ENCODE peak calls at places on chromosomes 12 and 14, in five cellular contexts. One of them, this sample, is unnamed.

GRCh38 chr12:77133566-77133965 is 68.2 kb upstream of the E2F7 start:
- DNase-seq in transverse colon: peak
- DNase-seq in A549: peak
- DNase-seq in spleen: no peak
- DNase-seq in stomach: peak
- DNase-seq in this sample: no peak

GRCh38 chr14:86221755-86222154 is 691.8 kb downstream of the FLRT2 start:
- DNase-seq in transverse colon: no peak
- DNase-seq in A549: no peak
- DNase-seq in spleen: no peak
- DNase-seq in stomach: no peak
- DNase-seq in this sample: no peak

GRCh38 chr12:30696486-30696885 is 817 bp upstream of the IPO8 start:
- DNase-seq in transverse colon: no peak
- DNase-seq in A549: no peak
- DNase-seq in spleen: peak
- DNase-seq in stomach: no peak
- DNase-seq in this sample: no peak

GRCh38 chr12:112841891-112842290 is 50.3 kb downstream of the RPH3A start:
- DNase-seq in transverse colon: no peak
- DNase-seq in A549: peak
- DNase-seq in spleen: no peak
- DNase-seq in stomach: no peak
- DNase-seq in this sample: peak

GRCh38 chr14:58638231-58639205 is 756 bp downstream of the DACT1 start:
- DNase-seq in transverse colon: peak
- DNase-seq in A549: peak
- DNase-seq in spleen: peak
- DNase-seq in stomach: no peak
- DNase-seq in this sample: no peak

GRCh38 chr14:78127233-78127632 is 42.9 kb upstream of the NRXN3 start:
- DNase-seq in transverse colon: no peak
- DNase-seq in A549: no peak
- DNase-seq in spleen: no peak
- DNase-seq in stomach: no peak
- DNase-seq in this sample: no peak

GRCh38 chr12:78271546-78271945 is 440.9 kb downstream of the NAV3 start:
- DNase-seq in transverse colon: no peak
- DNase-seq in A549: no peak
- DNase-seq in spleen: no peak
- DNase-seq in stomach: no peak
- DNase-seq in this sample: no peak

GRCh38 chr14:32201816-32202467 is at the start of gene RNU6-7:
- DNase-seq in transverse colon: peak
- DNase-seq in A549: peak
- DNase-seq in spleen: peak
- DNase-seq in stomach: no peak
- DNase-seq in this sample: no peak

GRCh38 chr12:123487428-123487827 is 29.5 kb downstream of the SNRNP35 start:
- DNase-seq in transverse colon: no peak
- DNase-seq in A549: no peak
- DNase-seq in spleen: no peak
- DNase-seq in stomach: no peak
- DNase-seq in this sample: no peak
- TF ChIP-seq POLR2A in transverse colon: no peak
- TF ChIP-seq POLR2A in A549: no peak
- TF ChIP-seq POLR2A in spleen: no peak
- TF ChIP-seq POLR2A in stomach: no peak
- TF ChIP-seq POLR2A in this sample: no peak

GRCh38 chr14:23639891-23640523 is 3.8 kb downstream of the DHRS2 start:
- DNase-seq in transverse colon: no peak
- DNase-seq in A549: no peak
- DNase-seq in spleen: no peak
- DNase-seq in stomach: no peak
- DNase-seq in this sample: no peak

GRCh38 chr14:23639048-23639890 is 3.1 kb downstream of the DHRS2 start:
- DNase-seq in transverse colon: no peak
- DNase-seq in A549: no peak
- DNase-seq in spleen: no peak
- DNase-seq in stomach: no peak
- DNase-seq in this sample: no peak

GRCh38 chr14:23638414-23639047 is 2.4 kb downstream of the DHRS2 start:
- DNase-seq in transverse colon: no peak
- DNase-seq in A549: no peak
- DNase-seq in spleen: no peak
- DNase-seq in stomach: no peak
- DNase-seq in this sample: no peak

GRCh38 chr14:23633160-23633701 is 2.9 kb upstream of the DHRS2 start:
- DNase-seq in transverse colon: no peak
- DNase-seq in A549: no peak
- DNase-seq in spleen: no peak
- DNase-seq in stomach: no peak
- DNase-seq in this sample: no peak

GRCh38 chr14:23636317-23637211 is at the start of gene DHRS2:
- DNase-seq in transverse colon: no peak
- DNase-seq in A549: no peak
- DNase-seq in spleen: no peak
- DNase-seq in stomach: no peak
- DNase-seq in this sample: no peak
- TF ChIP-seq POLR2A in transverse colon: no peak
- TF ChIP-seq POLR2A in A549: no peak
- TF ChIP-seq POLR2A in spleen: no peak
- TF ChIP-seq POLR2A in stomach: no peak
- TF ChIP-seq POLR2A in this sample: no peak

GRCh38 chr12:11763760-11764520 is 114.5 kb downstream of the ETV6 start:
- DNase-seq in transverse colon: no peak
- DNase-seq in A549: no peak
- DNase-seq in spleen: no peak
- DNase-seq in stomach: no peak
- DNase-seq in this sample: no peak

GRCh38 chr12:11761869-11762567 is 112.5 kb downstream of the ETV6 start:
- DNase-seq in transverse colon: peak
- DNase-seq in A549: no peak
- DNase-seq in spleen: no peak
- DNase-seq in stomach: no peak
- DNase-seq in this sample: no peak

GRCh38 chr12:11765421-11765816 is 115.9 kb downstream of the ETV6 start:
- DNase-seq in transverse colon: no peak
- DNase-seq in A549: no peak
- DNase-seq in spleen: no peak
- DNase-seq in stomach: no peak
- DNase-seq in this sample: no peak

GRCh38 chr12:11759894-11760293 is 110.4 kb downstream of the ETV6 start:
- DNase-seq in transverse colon: no peak
- DNase-seq in A549: no peak
- DNase-seq in spleen: no peak
- DNase-seq in stomach: no peak
- DNase-seq in this sample: no peak

DNA sequence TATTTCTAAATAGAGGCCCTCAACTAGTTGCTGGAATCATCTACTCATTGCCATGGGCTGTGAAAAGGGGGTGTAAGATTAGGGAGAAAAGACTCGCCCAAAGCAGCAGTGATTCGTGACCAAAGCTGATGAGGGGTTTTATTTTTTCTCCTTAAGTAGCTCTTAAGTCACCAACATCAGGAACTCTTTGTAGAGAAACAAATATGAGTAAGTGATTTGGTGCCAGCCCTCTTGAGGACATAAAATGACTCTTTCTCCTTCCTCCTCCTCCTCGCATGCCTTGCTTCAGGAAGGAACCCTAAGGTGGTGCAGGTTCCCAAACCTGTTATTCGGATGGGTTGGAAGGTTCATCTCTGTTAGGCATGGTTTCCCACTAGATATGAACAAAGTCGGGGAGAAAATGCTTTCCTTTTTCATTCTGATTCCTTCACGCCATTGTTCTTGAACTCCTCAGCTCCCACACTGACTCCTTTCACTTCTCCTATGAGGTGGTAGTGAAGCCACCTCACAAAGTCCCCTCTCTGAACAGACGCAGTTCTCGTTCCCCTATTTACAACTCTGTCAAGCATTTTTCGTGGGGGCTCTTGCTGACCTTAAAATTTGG is 113.4 kb downstream of the ETV6 start:
- DNase-seq in transverse colon: no peak
- DNase-seq in A549: no peak
- DNase-seq in spleen: no peak
- DNase-seq in stomach: no peak
- DNase-seq in this sample: no peak
- TF ChIP-seq POLR2A in transverse colon: no peak
- TF ChIP-seq POLR2A in A549: no peak
- TF ChIP-seq POLR2A in spleen: no peak
- TF ChIP-seq POLR2A in stomach: no peak
- TF ChIP-seq POLR2A in this sample: no peak

DNA sequence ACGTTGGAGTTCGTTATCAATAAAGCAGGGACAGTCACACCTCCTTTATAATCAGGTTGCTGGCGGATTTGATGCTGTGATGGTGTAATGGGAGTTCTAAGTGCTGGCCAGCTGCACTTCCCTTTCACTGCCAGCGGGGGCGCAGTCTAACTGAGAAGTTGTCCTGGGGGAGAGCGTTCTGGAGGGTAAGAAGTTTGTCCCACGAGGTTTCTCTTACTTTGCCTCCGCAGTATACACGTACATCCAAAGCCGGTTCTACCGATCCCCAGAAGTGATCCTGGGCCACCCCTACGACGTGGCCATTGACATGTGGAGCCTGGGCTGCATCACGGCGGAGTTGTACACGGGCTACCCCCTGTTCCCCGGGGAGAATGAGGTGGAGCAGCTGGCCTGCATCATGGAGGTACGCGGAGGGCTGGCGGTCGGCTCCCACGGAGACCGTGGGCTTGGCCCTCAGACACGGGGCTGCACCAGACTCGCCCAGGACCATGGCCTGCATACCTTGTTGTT is 42.7 kb downstream of the DYRK4 start:
- DNase-seq in transverse colon: peak
- DNase-seq in A549: peak
- DNase-seq in spleen: peak
- DNase-seq in stomach: peak
- DNase-seq in this sample: peak
- TF ChIP-seq POLR2A in transverse colon: peak
- TF ChIP-seq POLR2A in A549: peak
- TF ChIP-seq POLR2A in spleen: no peak
- TF ChIP-seq POLR2A in stomach: no peak
- TF ChIP-seq POLR2A in this sample: peak

DNA sequence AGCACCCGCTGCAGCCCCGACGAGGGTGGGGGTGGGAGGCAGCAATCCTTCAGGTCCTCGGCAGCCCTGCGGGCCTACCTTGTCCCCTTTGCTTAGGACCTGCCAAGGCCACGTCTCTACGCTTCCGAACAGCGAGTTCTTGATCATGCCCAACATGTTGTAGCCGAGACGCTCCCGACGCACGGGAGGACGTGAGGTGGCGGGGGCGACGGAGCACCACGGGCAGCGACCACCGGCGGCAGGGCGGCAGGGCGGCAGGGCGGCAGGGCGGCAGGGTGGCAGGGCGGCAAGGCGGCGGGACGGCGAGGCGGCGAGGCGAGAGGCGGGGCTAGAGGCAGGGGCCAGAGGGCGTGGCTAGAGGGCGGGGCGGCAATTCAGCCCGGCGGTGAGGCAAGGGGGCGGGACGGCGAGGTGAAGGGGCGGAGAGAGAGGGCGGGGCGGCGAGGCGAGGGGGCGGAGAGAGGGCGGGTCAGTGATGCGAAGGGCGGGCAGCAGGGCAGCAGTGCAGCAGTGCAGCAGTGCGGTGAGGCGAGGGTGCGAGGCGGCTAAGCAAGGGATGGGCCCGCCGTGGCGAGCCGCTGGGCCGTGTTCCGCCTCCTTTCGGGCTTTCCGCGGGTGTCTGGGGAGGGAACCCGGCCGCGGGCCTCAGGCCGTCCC is at the start of gene HEBP1:
- DNase-seq in transverse colon: peak
- DNase-seq in A549: peak
- DNase-seq in spleen: peak
- DNase-seq in stomach: peak
- DNase-seq in this sample: peak
- TF ChIP-seq POLR2A in transverse colon: peak
- TF ChIP-seq POLR2A in A549: peak
- TF ChIP-seq POLR2A in spleen: peak
- TF ChIP-seq POLR2A in stomach: no peak
- TF ChIP-seq POLR2A in this sample: peak

GRCh38 chr12:7108928-7109920 is at the start of gene C1RL:
- DNase-seq in transverse colon: peak
- DNase-seq in A549: peak
- DNase-seq in spleen: peak
- DNase-seq in stomach: peak
- DNase-seq in this sample: peak
- TF ChIP-seq POLR2A in transverse colon: no peak
- TF ChIP-seq POLR2A in A549: peak
- TF ChIP-seq POLR2A in spleen: peak
- TF ChIP-seq POLR2A in stomach: no peak
- TF ChIP-seq POLR2A in this sample: no peak